ENCODE peak calls at places on chromosomes 3 and 15, in six cellular contexts. N is lung microvascular endothelial cell, T is esophagus squamous epithelium, C is stromal cell of bone marrow, W is GM12865, H is tibial artery. P is an unnamed sample.

GRCh38 chr15:71094137-71094536 is 21.1 kb upstream of the THSD4 start:
- DNase-seq in N (no peak), T (no peak), C (no peak), W (no peak), H (no peak), P (no peak)

GRCh38 chr3:186124618-186125017 is 15.7 kb upstream of the ETV5 start:
- DNase-seq in N (no peak), T (no peak), C (no peak), W (no peak), H (no peak), P (no peak)

GRCh38 chr3:9862391-9863235 is 17.4 kb downstream of the CIDEC start:
- DNase-seq in N (peak; percentile 49), T (no peak), C (no peak), W (no peak), H (no peak), P (no peak)

GRCh38 chr15:71634820-71635219 is 175.5 kb upstream of the NR2E3 start:
- DNase-seq in N (peak; percentile 85), T (no peak), C (no peak), W (no peak), H (no peak), P (no peak)

GRCh38 chr3:72892081-72892763 is 4.4 kb downstream of the GXYLT2 start:
- DNase-seq in N (peak; percentile 10), T (no peak), C (peak; percentile 94), W (no peak), H (no peak), P (no peak)

GRCh38 chr3:186209810-186210752 is 101.2 kb upstream of the ETV5 start:
- DNase-seq in N (peak; percentile 6), T (no peak), C (peak; percentile 79), W (peak; percentile 16), H (no peak), P (no peak)

GRCh38 chr3:55000546-55000945 is 72.7 kb upstream of the LRTM1 start:
- DNase-seq in N (no peak), T (no peak), C (peak; percentile 82), W (no peak), H (no peak), P (no peak)

GRCh38 chr15:79904256-79904655 is 7.4 kb upstream of the MTHFS start:
- DNase-seq in N (no peak), T (no peak), C (no peak), W (no peak), H (no peak), P (no peak)

GRCh38 chr3:52242039-52242438 is 3.1 kb upstream of the TWF2 start:
- DNase-seq in N (no peak), T (no peak), C (no peak), W (no peak), H (no peak), P (no peak)

GRCh38 chr15:66065325-66065724 is 188.2 kb downstream of the MEGF11 start:
- DNase-seq in N (no peak), T (no peak), C (no peak), W (no peak), H (no peak), P (no peak)

GRCh38 chr3:13479332-13479581 is 849 bp upstream of the HDAC11 start:
- DNase-seq in N (peak; percentile 43), T (no peak), C (no peak), W (no peak), H (no peak), P (no peak)

GRCh38 chr15:86201313-86202008 is 121.8 kb downstream of the AGBL1 start:
- DNase-seq in N (no peak), T (no peak), C (no peak), W (no peak), H (no peak), P (no peak)

GRCh38 chr3:169455472-169455871 is 208.0 kb downstream of the MECOM start:
- DNase-seq in N (no peak), T (no peak), C (no peak), W (no peak), H (no peak), P (no peak)

GRCh38 chr15:31352911-31353811 is 26.5 kb downstream of the KLF13 start:
- DNase-seq in N (peak; percentile 91), T (no peak), C (peak; percentile 86), W (peak; percentile 88), H (peak; percentile 90), P (no peak)

GRCh38 chr3:12287727-12288465 is 974 bp upstream of the PPARG start:
- DNase-seq in N (peak; percentile 58), T (no peak), C (no peak), W (no peak), H (peak; percentile 65), P (no peak)

GRCh38 chr3:174775603-174776002 is 83.5 kb upstream of the NAALADL2 start:
- DNase-seq in N (no peak), T (no peak), C (no peak), W (no peak), H (no peak), P (no peak)

GRCh38 chr15:80437492-80437891 is 33.3 kb downstream of the ARNT2 start:
- DNase-seq in N (no peak), T (no peak), C (no peak), W (no peak), H (no peak), P (no peak)

GRCh38 chr15:70636540-70637165 is 126.7 kb downstream of the UACA start:
- DNase-seq in N (no peak), T (no peak), C (no peak), W (no peak), H (no peak), P (no peak)

GRCh38 chr15:27412413-27412812 is 441.4 kb downstream of the GABRG3 start:
- DNase-seq in N (no peak), T (no peak), C (no peak), W (no peak), H (no peak), P (no peak)